ENCODE peak calls at places on chromosomes 11 and 22, in eight cellular contexts. E, H, N, B, P, T, A and G are unnamed samples. For H3K4me1 and H3K27me3, the result is how much of the 10 kb centered on the place peaks cover.

GRCh38 chr11:130308925-130309324 is 5.8 kb downstream of the ZBTB44 start:
- DNase-seq in E (no peak), H (no peak), N (no peak), B (no peak), P (no peak), T (no peak), A (no peak), G (no peak)

GRCh38 chr11:121655481-121656332 is 202.9 kb upstream of the SORL1-AS1 start:
- DNase-seq in E (peak), H (peak), N (peak), B (peak), P (peak), T (peak), A (peak), G (peak)

GRCh38 chr11:113645593-113646349 is 60.3 kb downstream of the TMPRSS5 start:
- DNase-seq in E (no peak), H (no peak), N (no peak), B (no peak), P (no peak), T (no peak), A (no peak), G (no peak)

GRCh38 chr22:24965822-24966626 is 13.5 kb downstream of the KIAA1671 start:
- DNase-seq in E (no peak), H (peak), N (no peak), B (no peak), P (peak), T (no peak), A (no peak), G (no peak)

GRCh38 chr11:102603091-102603490 is 22.0 kb downstream of the MMP20 start:
- DNase-seq in E (no peak), H (peak), N (no peak), B (no peak), P (no peak), T (peak), A (peak), G (no peak)

GRCh38 chr22:40190501-40190900 is 12.8 kb downstream of the TNRC6B start:
- DNase-seq in E (no peak), H (no peak), N (no peak), B (no peak), P (no peak), T (no peak), A (no peak), G (no peak)

GRCh38 chr11:111526501-111526900 is 11.9 kb downstream of the HOATZ start:
- DNase-seq in E (no peak), H (no peak), N (no peak), B (no peak), P (no peak), T (peak), A (no peak), G (no peak)

GRCh38 chr22:21626073-21626734 is 3.6 kb downstream of the YDJC start:
- DNase-seq in E (no peak), H (no peak), N (no peak), B (no peak), P (no peak), T (no peak), A (no peak), G (no peak)

GRCh38 chr11:131195801-131196517 is 174.5 kb upstream of the NTM start:
- DNase-seq in E (no peak), H (peak), N (no peak), B (no peak), P (no peak), T (no peak), A (no peak), G (no peak)

GRCh38 chr11:96481204-96481603 is 91.4 kb downstream of the JRKL start:
- DNase-seq in E (no peak), H (no peak), N (no peak), B (no peak), P (no peak), T (no peak), A (no peak), G (no peak)

GRCh38 chr11:65432686-65433582 is 10.3 kb downstream of the NEAT1 start:
- DNase-seq in E (no peak), H (no peak), N (no peak), B (no peak), P (no peak), T (peak), A (no peak), G (no peak)
- H3K4me1 ChIP-seq in E (under half), H (under half), N (half or more), B (half or more), P (half or more), T (under half), A (under half), G (half or more)

DNA sequence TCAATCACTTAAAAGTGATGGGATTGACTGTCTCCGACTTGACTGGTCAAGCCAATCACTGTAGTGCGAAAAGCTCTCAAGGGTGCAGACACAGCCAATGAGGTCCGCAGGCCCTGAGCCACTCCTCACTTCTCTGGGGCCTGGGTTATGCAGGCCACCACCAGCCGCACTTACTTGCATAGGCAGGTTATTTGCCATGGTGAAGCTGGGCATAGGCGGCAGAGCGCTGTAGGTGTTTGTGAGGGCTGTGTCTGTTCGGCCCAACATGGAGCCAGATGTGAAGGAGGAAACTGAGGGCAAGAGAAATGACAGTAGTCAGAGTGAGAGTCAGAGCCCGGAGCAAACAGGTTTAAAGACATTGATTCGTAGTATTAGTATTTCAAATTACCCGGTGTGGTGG is 17.9 kb downstream of the PAX6 start:
- DNase-seq in E (no peak), H (no peak), N (no peak), B (peak), P (no peak), T (no peak), A (no peak), G (no peak)
- H3K27me3 ChIP-seq in E (under half), H (under half), N (under half), B (half or more), P (half or more), T (under half), A (under half), G (under half)

GRCh38 chr11:57597971-57598830 is 716 bp downstream of the SERPING1 start:
- DNase-seq in E (peak), H (peak), N (no peak), B (peak), P (peak), T (peak), A (peak), G (no peak)

GRCh38 chr11:57598831-57599155 is 1.3 kb downstream of the SERPING1 start:
- DNase-seq in E (no peak), H (no peak), N (no peak), B (no peak), P (no peak), T (peak), A (no peak), G (no peak)

GRCh38 chr11:57601297-57601696 is 3.8 kb downstream of the SERPING1 start:
- DNase-seq in E (no peak), H (no peak), N (no peak), B (no peak), P (no peak), T (no peak), A (peak), G (no peak)

GRCh38 chr11:57597461-57597892 is at the start of gene SERPING1:
- DNase-seq in E (peak), H (peak), N (no peak), B (peak), P (peak), T (no peak), A (no peak), G (no peak)

GRCh38 chr11:57599381-57599780 is 1.9 kb downstream of the SERPING1 start:
- DNase-seq in E (no peak), H (no peak), N (no peak), B (no peak), P (no peak), T (peak), A (no peak), G (no peak)
- H3K4me3 ChIP-seq in E (peak), H (no peak), N (no peak), B (no peak), P (no peak), T (no peak), A (peak), G (no peak)

GRCh38 chr11:95267814-95268213 is 36.8 kb upstream of the SESN3 start:
- DNase-seq in E (no peak), H (no peak), N (no peak), B (no peak), P (no peak), T (no peak), A (no peak), G (no peak)

GRCh38 chr11:95268386-95268785 is 37.4 kb upstream of the SESN3 start:
- DNase-seq in E (no peak), H (no peak), N (no peak), B (no peak), P (no peak), T (no peak), A (no peak), G (no peak)

GRCh38 chr11:95262994-95263764 is 32.2 kb upstream of the SESN3 start:
- DNase-seq in E (no peak), H (no peak), N (no peak), B (no peak), P (no peak), T (no peak), A (no peak), G (no peak)

GRCh38 chr11:95266751-95267374 is 35.9 kb upstream of the SESN3 start:
- DNase-seq in E (no peak), H (no peak), N (no peak), B (no peak), P (no peak), T (no peak), A (no peak), G (no peak)

DNA sequence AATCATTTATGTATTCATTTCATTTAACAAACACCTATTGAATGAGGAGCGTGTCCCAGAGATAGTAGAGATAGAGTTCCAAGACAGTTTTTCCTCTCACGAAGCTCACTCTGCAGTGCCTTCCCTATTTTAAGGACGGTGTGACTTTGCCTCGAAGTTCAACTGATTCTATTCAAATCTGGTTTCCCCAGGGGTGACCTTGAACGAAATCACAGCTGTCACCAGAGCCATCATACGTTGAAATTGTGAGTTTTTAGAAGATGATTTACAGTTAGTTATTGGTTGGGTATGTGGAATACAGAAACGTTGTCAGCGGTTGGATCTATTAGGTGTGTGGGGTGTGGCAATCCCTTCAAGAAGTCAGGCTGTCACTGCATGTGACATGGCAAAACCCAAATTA is 33.9 kb upstream of the SESN3 start:
- DNase-seq in E (no peak), H (no peak), N (no peak), B (no peak), P (no peak), T (no peak), A (no peak), G (no peak)
- H3K4me1 ChIP-seq in E (under half), H (under half), N (under half), B (under half), P (under half), T (under half), A (under half), G (under half)

DNA sequence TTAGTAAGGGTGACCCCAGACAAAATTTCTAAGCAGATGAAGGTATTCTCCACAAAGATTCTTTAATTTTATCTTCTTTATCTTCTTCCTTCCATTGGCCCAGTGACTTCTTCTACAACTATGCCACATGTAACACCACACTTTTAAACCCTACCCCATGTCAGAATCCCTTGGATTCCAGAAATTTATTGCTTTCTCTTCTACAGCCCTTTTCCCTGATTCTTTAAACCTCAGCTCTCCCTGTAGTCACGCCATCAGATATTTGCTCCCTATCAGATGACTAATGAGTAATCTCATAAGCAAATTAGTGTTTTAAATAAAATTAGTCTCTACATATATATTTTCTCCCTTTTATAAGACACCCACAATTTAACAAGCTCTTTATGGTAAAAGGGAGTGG is 423.4 kb upstream of the CHORDC1 start:
- DNase-seq in E (no peak), H (no peak), N (no peak), B (no peak), P (no peak), T (no peak), A (no peak), G (no peak)
- H3K27me3 ChIP-seq in E (under half), H (under half), N (under half), B (under half), P (under half), T (under half), A (under half), G (under half)

DNA sequence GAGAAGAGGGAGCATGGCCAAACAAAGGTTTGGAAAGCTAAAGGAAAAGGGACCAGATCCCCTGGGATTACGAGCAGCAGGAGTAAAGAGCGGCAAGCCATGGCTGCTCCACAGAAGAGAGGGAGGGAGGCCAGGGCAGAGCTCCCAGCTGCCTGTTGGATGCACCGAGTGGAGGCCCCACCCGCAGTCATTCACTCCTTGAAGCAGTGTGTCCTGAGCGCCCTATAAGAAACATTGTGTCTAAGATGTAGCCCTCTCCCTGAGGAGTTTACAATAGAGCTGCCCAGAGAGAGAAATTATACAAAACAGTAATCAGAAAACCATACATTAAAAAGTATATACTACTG is 54.7 kb upstream of the CSNK2A3 start:
- DNase-seq in E (peak), H (no peak), N (no peak), B (no peak), P (no peak), T (no peak), A (no peak), G (no peak)
- H3K4me3 ChIP-seq in E (no peak), H (no peak), N (no peak), B (no peak), P (no peak), T (no peak), A (no peak), G (no peak)

GRCh38 chr22:17580461-17581031 is 17.2 kb downstream of the SLC25A18 start:
- DNase-seq in E (no peak), H (no peak), N (no peak), B (no peak), P (no peak), T (peak), A (peak), G (no peak)
- H3K4me1 ChIP-seq in E (under half), H (under half), N (under half), B (under half), P (under half), T (under half), A (under half), G (under half)